ENCODE peak calls at places on chromosome 13, in six cellular contexts. K is tibial artery, T is spleen, Y is neural progenitor cell, D is transverse colon, G is heart left ventricle. A is an unnamed sample.

GRCh38 chr13:27168870-27169525 is 2.6 kb downstream of the USP12 start:
- DNase-seq in K (no peak), T (no peak), Y (no peak), D (peak; percentile 41), G (no peak), A (no peak)

GRCh38 chr13:113546571-113547247 is 37.8 kb upstream of the TFDP1 start:
- DNase-seq in K (peak; percentile 66), T (peak; percentile 71), Y (no peak), D (peak; percentile 6), G (peak; percentile 37), A (peak; percentile 37)

GRCh38 chr13:40974460-40975407 is 44.4 kb downstream of the ELF1 start:
- DNase-seq in K (no peak), T (no peak), Y (peak; percentile 66), D (peak; percentile 20), G (no peak), A (peak; percentile 43)

GRCh38 chr13:20492641-20493040 is 33.0 kb downstream of the CRYL1 start:
- DNase-seq in K (no peak), T (no peak), Y (peak; percentile 41), D (peak; percentile 30), G (no peak), A (no peak)

GRCh38 chr13:108859202-108860012 is 230.0 kb downstream of the MYO16 start:
- DNase-seq in K (no peak), T (no peak), Y (no peak), D (no peak), G (no peak), A (no peak)

GRCh38 chr13:48542581-48543341 is 9.9 kb upstream of the RCBTB2 start:
- DNase-seq in K (peak; percentile 78), T (no peak), Y (peak; percentile 59), D (peak; percentile 43), G (peak; percentile 64), A (peak; percentile 14)

GRCh38 chr13:87941244-87941643 is 270.1 kb downstream of the SLITRK5 start:
- DNase-seq in K (no peak), T (no peak), Y (no peak), D (no peak), G (no peak), A (no peak)

GRCh38 chr13:19060311-19061002 is 121.2 kb downstream of the TUBA3C start:
- DNase-seq in K (no peak), T (no peak), Y (no peak), D (no peak), G (no peak), A (no peak)

GRCh38 chr13:27379694-27380596 is 44.5 kb upstream of the GTF3A start:
- DNase-seq in K (peak; percentile 66), T (no peak), Y (peak; percentile 83), D (peak; percentile 88), G (peak; percentile 41), A (peak; percentile 89)

GRCh38 chr13:51148223-51148951 is 37.3 kb upstream of the C13orf42 start:
- DNase-seq in K (no peak), T (peak; percentile 87), Y (peak; percentile 52), D (no peak), G (no peak), A (peak; percentile 71)

GRCh38 chr13:41960195-41960699 is 662 bp downstream of the VWA8 start:
- DNase-seq in K (no peak), T (no peak), Y (no peak), D (peak; percentile 15), G (no peak), A (peak; percentile 50)

GRCh38 chr13:35793823-35794222 is 317.3 kb upstream of the MAB21L1 start:
- DNase-seq in K (no peak), T (no peak), Y (no peak), D (no peak), G (no peak), A (no peak)

GRCh38 chr13:45575146-45575829 is 40.3 kb downstream of the ERICH6B start:
- DNase-seq in K (no peak), T (no peak), Y (no peak), D (no peak), G (no peak), A (no peak)

GRCh38 chr13:21749410-21749809 is 78.5 kb downstream of the FGF9 start:
- DNase-seq in K (no peak), T (no peak), Y (no peak), D (no peak), G (no peak), A (no peak)

GRCh38 chr13:29540334-29540733 is 55.2 kb downstream of the SLC7A1 start:
- DNase-seq in K (no peak), T (no peak), Y (no peak), D (no peak), G (no peak), A (no peak)

GRCh38 chr13:57629821-57630235 is 1.7 kb upstream of the PCDH17 start:
- DNase-seq in K (peak; percentile 90), T (peak; percentile 84), Y (peak; percentile 98), D (peak; percentile 27), G (peak; percentile 89), A (peak; percentile 96)

GRCh38 chr13:113138792-113139551 is 16.4 kb downstream of the F10 start:
- DNase-seq in K (peak; percentile 48), T (no peak), Y (no peak), D (no peak), G (no peak), A (peak; percentile 28)

GRCh38 chr13:53237696-53238095 is 209.1 kb downstream of the OLFM4 start:
- DNase-seq in K (no peak), T (no peak), Y (peak; percentile 43), D (no peak), G (no peak), A (no peak)

GRCh38 chr13:74747186-74747955 is 613.2 kb upstream of the KLF12 start:
- DNase-seq in K (no peak), T (no peak), Y (no peak), D (no peak), G (no peak), A (no peak)

GRCh38 chr13:90717451-90717936 is 630.0 kb upstream of the MIR17HG start:
- DNase-seq in K (no peak), T (no peak), Y (peak; percentile 86), D (no peak), G (no peak), A (no peak)

GRCh38 chr13:44163108-44163507 is 210.5 kb upstream of the SERP2 start:
- DNase-seq in K (no peak), T (no peak), Y (no peak), D (no peak), G (no peak), A (no peak)
- H3K4me3 ChIP-seq in K (no peak overlapping the region), T (no peak overlapping the region), Y (no peak overlapping the region), D (no peak overlapping the region), G (no peak overlapping the region), A (no peak overlapping the region)

GRCh38 chr13:98419786-98420559 is 156.9 kb downstream of the STK24 start:
- DNase-seq in K (no peak), T (no peak), Y (no peak), D (no peak), G (no peak), A (no peak)

GRCh38 chr13:98411617-98412310 is 165.1 kb downstream of the STK24 start:
- DNase-seq in K (peak; percentile 79), T (no peak), Y (no peak), D (peak; percentile 20), G (peak; percentile 36), A (no peak)

GRCh38 chr13:98416408-98416807 is 160.5 kb downstream of the STK24 start:
- DNase-seq in K (no peak), T (no peak), Y (no peak), D (peak; percentile 76), G (no peak), A (no peak)

GRCh38 chr13:98413796-98414195 is 163.1 kb downstream of the STK24 start:
- DNase-seq in K (no peak), T (no peak), Y (no peak), D (no peak), G (no peak), A (no peak)

DNA sequence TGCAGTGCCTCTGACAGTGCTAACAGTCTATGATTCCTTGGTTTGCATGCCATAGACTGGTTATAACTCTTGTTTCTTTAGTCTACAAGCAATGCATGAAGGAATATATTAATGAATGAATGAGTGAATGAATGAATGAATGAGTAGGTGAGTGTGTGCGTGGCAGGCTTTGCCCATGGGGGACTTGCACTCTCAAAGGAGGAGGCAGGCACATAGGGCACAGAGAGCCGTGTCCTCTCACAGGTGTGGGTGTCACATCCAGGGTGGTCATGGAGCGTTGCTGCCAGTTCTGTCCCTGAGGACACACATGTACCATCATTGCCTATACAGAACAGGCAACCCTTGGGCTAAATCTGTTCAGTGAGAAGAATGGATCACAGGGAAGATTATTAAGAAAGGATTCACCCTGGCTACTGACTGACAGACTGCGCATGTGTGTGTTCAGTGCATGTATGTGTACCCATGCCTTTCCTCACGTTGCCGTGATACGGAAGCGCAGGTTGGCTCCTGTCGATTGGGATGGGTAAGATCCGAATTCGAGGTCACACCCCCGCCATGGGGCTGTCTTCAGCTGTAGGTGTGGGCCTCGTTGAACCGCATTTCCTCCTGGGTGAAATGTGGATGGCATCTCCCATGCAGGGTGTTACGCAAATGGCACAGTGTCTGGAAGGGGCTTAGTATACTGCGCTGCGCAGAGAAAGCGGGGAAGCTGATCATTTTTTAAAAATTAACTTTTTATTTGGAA is 161.4 kb downstream of the STK24 start:
- DNase-seq in K (no peak), T (no peak), Y (no peak), D (no peak), G (no peak), A (no peak)
- H3K36me3 ChIP-seq in K (peaks cover 55% of the 10 kb centered on the region), T (no peaks in the 10 kb centered on the region), Y (no peaks in the 10 kb centered on the region), D (peaks cover 2% of the 10 kb centered on the region), G (no peaks in the 10 kb centered on the region), A (peaks cover 1% of the 10 kb centered on the region)

DNA sequence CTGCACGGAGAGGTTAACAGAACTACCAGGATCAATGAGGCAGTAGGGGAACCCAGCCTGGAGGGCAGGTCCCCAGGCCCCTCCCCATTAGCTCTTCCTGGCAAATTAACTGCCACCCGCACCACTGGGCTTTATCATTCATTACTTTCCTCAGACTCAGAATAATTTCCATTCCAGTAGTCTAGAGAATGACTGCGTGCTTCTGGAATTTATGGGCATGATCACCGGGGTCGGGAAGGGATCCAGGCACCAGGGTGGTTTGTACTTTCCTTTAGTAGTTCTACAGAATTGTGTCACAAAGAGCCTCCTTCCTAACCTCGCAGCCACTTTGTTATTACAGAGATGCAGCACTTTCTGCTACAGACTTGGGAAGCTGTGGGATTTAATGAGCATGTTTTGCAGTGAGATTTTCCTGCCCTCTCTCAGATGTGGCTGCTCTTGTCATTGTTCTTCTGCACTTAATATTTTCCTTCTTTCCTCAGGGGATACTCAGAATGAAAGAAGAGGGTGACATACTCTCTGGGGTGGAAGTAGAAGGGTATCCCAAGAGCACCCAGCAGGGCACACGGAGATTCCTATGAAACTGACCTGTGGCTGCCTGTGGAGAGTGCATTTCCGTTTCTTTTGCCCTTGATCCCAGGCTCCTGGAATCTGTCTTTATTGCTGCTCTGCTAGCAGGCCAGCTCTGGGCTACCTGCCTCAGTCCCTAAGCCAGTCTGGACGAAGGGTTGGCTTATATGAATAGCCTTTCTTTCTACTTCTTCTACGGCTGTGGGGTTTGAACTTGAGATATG is 285.0 kb upstream of the SLC10A2 start:
- DNase-seq in K (no peak), T (no peak), Y (peak; percentile 4), D (peak; percentile 10), G (no peak), A (peak; percentile 32)
- H3K4me3 ChIP-seq in K (no peak overlapping the region), T (no peak overlapping the region), Y (peak overlapping the region; percentile 4), D (no peak overlapping the region), G (no peak overlapping the region), A (peak overlapping the region; percentile 17)

GRCh38 chr13:92017737-92018136 is 619.3 kb downstream of the GPC5 start:
- DNase-seq in K (no peak), T (no peak), Y (no peak), D (no peak), G (no peak), A (no peak)
- H3K36me3 ChIP-seq in K (no peaks in the 10 kb centered on the region), T (no peaks in the 10 kb centered on the region), Y (no peaks in the 10 kb centered on the region), D (no peaks in the 10 kb centered on the region), G (no peaks in the 10 kb centered on the region), A (no peaks in the 10 kb centered on the region)